ENCODE peak calls at places on chromosomes 16 and 17, in four cellular contexts. W, D, I and V are unnamed samples.

GRCh38 chr16:8689686-8690085 is 15.3 kb downstream of the ABAT start:
- DNase-seq in W (no peak), I (no peak), D (no peak), V (no peak)

GRCh38 chr17:52957411-52957810 is 798.9 kb upstream of the CA10 start:
- DNase-seq in I (no peak), W (no peak), D (no peak), V (no peak)

GRCh38 chr17:13244511-13244910 is 226.7 kb upstream of the ELAC2 start:
- DNase-seq in D (peak), I (no peak), W (no peak), V (no peak)

GRCh38 chr17:53792451-53792850 is 30.3 kb upstream of the KIF2B start:
- DNase-seq in W (no peak), I (no peak), D (no peak), V (no peak)

GRCh38 chr17:17693253-17693954 is 12.1 kb downstream of the RAI1 start:
- DNase-seq in I (no peak), W (no peak), D (no peak), V (no peak)

GRCh38 chr16:15950167-15950854 is 895 bp downstream of the ABCC1 start:
- DNase-seq in I (peak), W (peak), D (no peak), V (no peak)

GRCh38 chr16:57111420-57111819 is 19.0 kb downstream of the CPNE2 start:
- DNase-seq in D (no peak), W (no peak), I (no peak), V (no peak)

GRCh38 chr17:28211811-28212210 is 107.2 kb upstream of the TMEM97 start:
- DNase-seq in I (no peak), W (no peak), D (no peak), V (no peak)

GRCh38 chr16:24988593-24989338 is 26.4 kb downstream of the ARHGAP17 start:
- DNase-seq in D (no peak), W (no peak), I (no peak), V (no peak)

GRCh38 chr16:48076455-48077012 is 79.3 kb downstream of the ABCC12 start:
- DNase-seq in I (no peak), D (peak), W (no peak), V (no peak)

GRCh38 chr17:73528679-73529078 is 115.6 kb downstream of the SDK2 start:
- DNase-seq in I (no peak), D (no peak), W (no peak), V (no peak)

GRCh38 chr17:27677191-27677590 is 46.2 kb downstream of the LGALS9 start:
- DNase-seq in I (no peak), W (no peak), D (no peak), V (no peak)

GRCh38 chr17:29180051-29180787 is at the start of gene MYO18A:
- DNase-seq in D (no peak), W (peak), I (peak), V (no peak)

GRCh38 chr17:63042443-63042842 is 76.4 kb downstream of the TANC2 start:
- DNase-seq in D (no peak), W (no peak), I (no peak), V (no peak)

GRCh38 chr17:60102632-60103047 is 23.9 kb upstream of the HEATR6 start:
- DNase-seq in I (peak), D (peak), W (no peak), V (no peak)

GRCh38 chr17:6110592-6110991 is 40.4 kb downstream of the WSCD1 start:
- DNase-seq in D (no peak), W (no peak), I (no peak), V (no peak)